ENCODE peak calls at places on chromosomes 6 and 20, in seven cellular contexts. C, U, A, S, R, W and Q are unnamed samples.

GRCh38 chr20:6213311-6213710 is 90.5 kb upstream of the FERMT1 start:
- DNase-seq in W (no peak), S (no peak), C (no peak), A (no peak), R (no peak), U (no peak), Q (no peak)

GRCh38 chr20:2745060-2745910 is 52.7 kb downstream of the EBF4 start:
- DNase-seq in C (no peak), R (no peak), U (no peak), W (no peak), S (no peak), A (no peak), Q (peak)

GRCh38 chr6:35213161-35213823 is 464 bp upstream of the SCUBE3 start:
- DNase-seq in S (no peak), C (peak), A (peak), W (no peak), R (no peak), U (no peak), Q (no peak)

GRCh38 chr20:50085481-50086365 is 27.2 kb downstream of the UBE2V1 start:
- DNase-seq in A (peak), W (peak), S (peak), U (peak), C (peak), R (peak), Q (peak)

GRCh38 chr6:27091661-27092315 is 155.7 kb upstream of the PRSS16 start:
- DNase-seq in S (peak), C (peak), U (peak), W (no peak), A (peak), R (peak), Q (peak)

GRCh38 chr20:15682690-15683089 is 890.6 kb downstream of the KIF16B start:
- DNase-seq in A (no peak), U (no peak), W (no peak), C (no peak), R (no peak), S (no peak), Q (no peak)

GRCh38 chr6:68990313-68990712 is 355.2 kb downstream of the ADGRB3 start:
- DNase-seq in W (no peak), S (no peak), A (no peak), C (no peak), R (no peak), U (no peak), Q (no peak)

GRCh38 chr6:905541-905940 is 212.6 kb upstream of the EXOC2 start:
- DNase-seq in U (no peak), R (no peak), W (no peak), C (no peak), S (no peak), A (no peak), Q (no peak)

GRCh38 chr6:87660226-87660886 is 41.7 kb downstream of the AKIRIN2 start:
- DNase-seq in S (no peak), W (no peak), R (no peak), A (no peak), U (no peak), C (no peak), Q (no peak)

GRCh38 chr6:46979206-46979605 is 57.5 kb upstream of the ADGRF5 start:
- DNase-seq in C (no peak), W (no peak), R (peak), U (no peak), S (no peak), A (no peak), Q (no peak)

GRCh38 chr6:56652994-56653393 is 10.3 kb upstream of the DST start:
- DNase-seq in U (peak), C (no peak), A (no peak), W (no peak), S (no peak), R (peak), Q (no peak)

GRCh38 chr20:49790077-49790798 is 22.4 kb upstream of the SLC9A8 start:
- DNase-seq in U (no peak), R (no peak), W (no peak), A (no peak), C (no peak), S (peak), Q (no peak)

GRCh38 chr20:43533060-43533459 is 25.6 kb downstream of the L3MBTL1 start:
- DNase-seq in A (no peak), U (no peak), W (no peak), C (no peak), R (no peak), S (no peak), Q (no peak)

GRCh38 chr20:63955281-63955845 is 853 bp downstream of the UCKL1 start:
- DNase-seq in C (no peak), R (no peak), W (peak), A (peak), U (no peak), S (peak), Q (peak)